ENCODE peak calls at places on chromosome 3, in four cellular contexts. L is progenitor cell of endocrine pancreas, F is upper lobe of left lung, X is NCI-H1694 treated with DMSO at 0.1 percent for 48 hours. N is an unnamed sample.

GRCh38 chr3:143199998-143200909 is 80.7 kb downstream of the CHST2 start:
- DNase-seq in L (no peak), F (no peak), X (no peak), N (no peak)

GRCh38 chr3:187628169-187628568 is 42.0 kb downstream of the SST start:
- DNase-seq in L (no peak), F (no peak), X (no peak), N (no peak)

GRCh38 chr3:196603683-196604082 is 35.2 kb downstream of the FBXO45 start:
- DNase-seq in L (no peak), F (no peak), X (no peak), N (no peak)

GRCh38 chr3:132285620-132285945 is 31.6 kb upstream of the ACP3 start:
- DNase-seq in L (no peak), F (no peak), X (no peak), N (no peak)

GRCh38 chr3:85781806-85782205 is 823.0 kb downstream of the CADM2 start:
- DNase-seq in L (no peak), F (peak; percentile 24), X (no peak), N (no peak)

GRCh38 chr3:25592510-25592968 is 72.2 kb downstream of the TOP2B start:
- DNase-seq in L (no peak), F (peak; percentile 34), X (no peak), N (no peak)

GRCh38 chr3:168095611-168096209 is at the start of gene GOLIM4:
- DNase-seq in L (peak; percentile 91), F (peak; percentile 97), X (peak; percentile 89), N (peak; percentile 78)

GRCh38 chr3:134375542-134376384 is 1.5 kb upstream of the AMOTL2 start:
- DNase-seq in L (no peak), F (no peak), X (no peak), N (no peak)

GRCh38 chr3:96831175-96831574 is 16.8 kb downstream of the EPHA6 start:
- DNase-seq in L (no peak), F (no peak), X (no peak), N (no peak)

GRCh38 chr3:119831941-119832371 is 50.1 kb downstream of the NR1I2 start:
- DNase-seq in L (no peak), F (no peak), X (no peak), N (no peak)

GRCh38 chr3:127690823-127691452 is 18.2 kb downstream of the ABTB1 start:
- DNase-seq in L (no peak), F (peak; percentile 55), X (peak; percentile 16), N (no peak)

GRCh38 chr3:57151021-57151449 is 14.1 kb downstream of the IL17RD start:
- DNase-seq in L (no peak), F (no peak), X (no peak), N (no peak)

GRCh38 chr3:126985143-126985985 is 2.4 kb downstream of the PLXNA1 start:
- DNase-seq in L (no peak), F (no peak), X (no peak), N (no peak)